ENCODE peak calls at places on chromosomes 11 and 22, in five cellular contexts. L, U, S, G and M are unnamed samples.

GRCh38 chr22:49406047-49406650 is 421.5 kb downstream of the BRD1 start:
- DNase-seq in S (no peak), L (peak; percentile 27), U (no peak), G (no peak), M (no peak)

GRCh38 chr11:61670626-61671025 is 9.6 kb upstream of the DAGLA start:
- DNase-seq in U (no peak), S (no peak), L (no peak), G (no peak), M (no peak)

GRCh38 chr11:128290106-128290840 is 297.1 kb downstream of the ETS1 start:
- DNase-seq in L (peak; percentile 60), U (peak; percentile 34), S (peak; percentile 55), G (peak; percentile 56), M (peak; percentile 83)

GRCh38 chr22:30562391-30562790 is 12.1 kb downstream of the GAL3ST1 start:
- DNase-seq in L (no peak), G (no peak), U (no peak), S (peak; percentile 49), M (no peak)

GRCh38 chr22:42907404-42908081 is 50.5 kb upstream of the ARFGAP3 start:
- DNase-seq in L (no peak), U (no peak), S (no peak), G (no peak), M (no peak)

GRCh38 chr11:4454031-4454430 is 4.9 kb downstream of the OR52K2 start:
- DNase-seq in U (no peak), G (no peak), S (no peak), L (no peak), M (no peak)

GRCh38 chr11:87897079-87897478 is 278.2 kb downstream of the RAB38 start:
- DNase-seq in S (no peak), G (no peak), U (no peak), L (no peak), M (no peak)

GRCh38 chr11:34084637-34085036 is 20.8 kb upstream of the NAT10 start:
- DNase-seq in L (no peak), G (no peak), S (no peak), U (no peak), M (no peak)

GRCh38 chr22:46031066-46031465 is 54.1 kb upstream of the WNT7B start:
- DNase-seq in G (no peak), U (no peak), L (no peak), S (no peak), M (no peak)

GRCh38 chr11:120141144-120142071 is 3.5 kb upstream of the TRIM29 start:
- DNase-seq in G (no peak), S (no peak), U (no peak), L (peak; percentile 26), M (no peak)

GRCh38 chr11:122735031-122735430 is 79.5 kb downstream of the UBASH3B start:
- DNase-seq in L (no peak), S (no peak), G (no peak), U (no peak), M (no peak)

GRCh38 chr11:33461726-33462125 is 204.5 kb downstream of the HIPK3 start:
- DNase-seq in U (no peak), S (no peak), G (no peak), L (no peak), M (peak; percentile 23)

GRCh38 chr11:2772544-2773031 is 72.8 kb upstream of the KCNQ1OT1 start:
- DNase-seq in S (no peak), L (no peak), G (no peak), U (no peak), M (no peak)

GRCh38 chr22:37982938-37983859 is 1.2 kb downstream of the SOX10 start:
- DNase-seq in G (no peak), S (no peak), L (no peak), U (no peak), M (no peak)

GRCh38 chr11:73402834-73403185 is 26.6 kb downstream of the RELT start:
- DNase-seq in L (no peak), U (no peak), S (no peak), G (no peak), M (no peak)

GRCh38 chr11:110434952-110435779 is 5.4 kb downstream of the FDX1 start:
- DNase-seq in L (no peak), U (no peak), G (no peak), S (no peak), M (no peak)

GRCh38 chr11:19646921-19647320 is 65.7 kb upstream of the NAV2 start:
- DNase-seq in U (peak; percentile 30), L (peak; percentile 55), S (no peak), G (no peak), M (peak; percentile 93)

GRCh38 chr11:9972917-9973504 is 309.1 kb downstream of the SWAP70 start:
- DNase-seq in S (peak; percentile 63), G (peak; percentile 5), L (no peak), U (no peak), M (peak; percentile 7)

GRCh38 chr11:83472831-83473230 is 186.7 kb upstream of the CCDC90B start:
- DNase-seq in G (no peak), S (no peak), U (no peak), L (no peak), M (no peak)

GRCh38 chr11:132361011-132361550 is 990.7 kb downstream of the NTM start:
- DNase-seq in G (no peak), L (no peak), U (no peak), S (no peak), M (no peak)

GRCh38 chr22:49272546-49273125 is 555.0 kb downstream of the BRD1 start:
- DNase-seq in L (no peak), S (no peak), G (no peak), U (no peak), M (no peak)

GRCh38 chr11:115930276-115930675 is 426.1 kb upstream of the CADM1 start:
- DNase-seq in S (no peak), L (no peak), G (no peak), U (no peak), M (no peak)
- H3K4me3 ChIP-seq in S (no peak overlapping the region), L (no peak overlapping the region), G (no peak overlapping the region), U (no peak overlapping the region), M (no peak overlapping the region)

DNA sequence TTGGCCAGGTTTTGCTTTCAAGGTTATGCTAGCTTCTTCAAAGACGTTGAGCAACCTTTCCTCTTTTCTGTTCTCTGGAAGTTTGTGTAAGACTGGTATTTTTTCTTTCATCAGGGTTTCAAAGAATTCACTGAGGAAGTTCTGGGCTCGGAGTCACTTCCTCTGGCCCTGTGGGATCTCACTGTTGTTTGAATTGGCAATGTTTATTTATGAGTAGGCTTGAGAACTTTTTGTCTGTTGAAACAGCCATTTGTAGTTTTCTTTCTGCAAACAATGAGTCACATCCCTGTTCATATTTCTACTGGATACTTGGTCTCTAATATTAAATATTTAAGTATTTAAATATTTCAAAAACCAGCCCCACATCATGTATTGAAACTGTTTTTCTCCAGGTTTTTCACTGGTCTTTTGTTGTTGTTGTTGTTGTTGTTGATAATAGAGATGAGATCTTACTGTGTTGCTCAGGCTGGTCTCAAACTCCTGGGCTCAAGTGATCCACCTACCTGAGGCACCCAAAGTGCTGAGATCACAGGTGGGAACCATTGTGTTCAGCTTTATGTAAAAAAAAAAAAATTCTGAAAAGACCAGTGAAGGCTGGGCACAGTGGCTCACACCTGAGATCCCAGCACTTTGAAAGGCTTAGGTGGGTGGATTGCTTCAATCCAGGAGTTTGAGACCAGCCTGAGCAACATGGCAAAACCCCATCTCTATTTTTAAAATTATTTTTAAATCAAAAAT is 26.9 kb downstream of the SUSD2 start:
- DNase-seq in G (no peak), L (peak; percentile 68), U (no peak), S (peak; percentile 85), M (no peak)
- H3K27ac ChIP-seq in G (no peak overlapping the region), L (peak overlapping the region; percentile 91), U (peak overlapping the region; percentile 63), S (peak overlapping the region; percentile 100), M (no peak overlapping the region)

DNA sequence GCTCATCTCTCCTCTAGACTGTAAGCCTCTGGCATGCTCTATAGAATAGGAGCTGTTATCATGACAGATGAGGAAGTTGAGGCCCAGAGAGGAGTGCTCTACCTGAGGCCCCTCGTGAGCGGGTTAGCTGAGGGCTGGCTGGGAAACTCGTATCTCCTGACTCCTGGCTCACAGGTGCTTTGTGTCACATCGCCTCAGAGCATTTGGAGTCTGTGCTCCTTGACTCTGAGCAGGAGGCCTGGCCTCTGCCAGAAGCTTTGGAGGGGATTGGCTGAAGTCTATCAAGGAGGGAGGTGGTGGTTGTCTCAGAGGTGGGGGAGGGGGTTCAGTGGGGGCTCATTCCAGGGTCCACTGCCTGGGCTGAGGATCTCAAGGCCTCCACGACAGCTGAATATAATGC is 7.4 kb downstream of the KCNC1 start:
- DNase-seq in S (no peak), U (no peak), L (no peak), G (no peak), M (no peak)
- H3K4me3 ChIP-seq in S (no peak overlapping the region), U (no peak overlapping the region), L (no peak overlapping the region), G (no peak overlapping the region), M (no peak overlapping the region)

DNA sequence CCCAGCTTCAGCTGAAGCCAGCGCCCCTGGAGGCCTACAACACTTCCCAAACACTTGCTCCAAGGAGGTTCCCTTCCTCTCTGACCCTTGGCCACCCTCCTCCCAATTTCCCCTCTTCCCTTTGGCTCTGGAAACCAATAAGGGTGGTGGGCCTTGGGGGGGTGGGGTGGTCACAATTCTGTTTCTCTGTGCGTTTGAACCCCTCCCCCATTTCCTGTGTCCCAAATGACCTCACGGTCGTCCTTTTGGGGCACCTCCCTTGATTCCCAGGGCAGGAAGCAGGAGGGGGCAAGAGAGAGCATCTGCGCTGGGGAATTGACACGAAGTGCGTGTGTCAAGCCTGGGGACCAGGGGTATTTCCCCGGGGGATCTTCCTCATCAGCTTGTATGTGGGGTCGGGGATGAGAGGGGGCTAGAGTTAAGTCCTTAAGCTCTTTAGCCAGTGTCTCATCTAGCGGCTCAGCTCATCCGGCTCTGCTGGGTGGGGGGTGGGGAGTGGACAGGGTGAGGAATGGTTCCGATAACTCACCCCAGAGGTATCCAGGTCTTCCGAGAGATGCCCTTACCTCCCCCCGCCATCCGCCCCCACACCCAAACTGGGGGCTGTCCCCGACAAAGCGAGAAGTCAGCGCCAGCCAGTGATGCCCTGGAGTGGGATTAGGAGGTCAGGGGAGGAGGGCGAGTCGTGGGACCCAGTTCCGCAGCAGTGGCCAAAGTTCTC is 629 bp downstream of the ESAM start:
- DNase-seq in G (no peak), S (no peak), L (no peak), U (peak; percentile 22), M (no peak)
- H3K27ac ChIP-seq in G (no peak overlapping the region), S (peak overlapping the region; percentile 75), L (peak overlapping the region; percentile 93), U (peak overlapping the region; percentile 81), M (no peak overlapping the region)

GRCh38 chr11:12806113-12806512 is 131.9 kb downstream of the TEAD1 start:
- DNase-seq in G (no peak), L (peak; percentile 50), U (no peak), S (no peak), M (no peak)

GRCh38 chr11:12808519-12808918 is 134.3 kb downstream of the TEAD1 start:
- DNase-seq in S (no peak), U (no peak), L (no peak), G (no peak), M (no peak)

GRCh38 chr11:12811861-12812260 is 137.6 kb downstream of the TEAD1 start:
- DNase-seq in L (no peak), S (no peak), G (no peak), U (no peak), M (no peak)

GRCh38 chr11:12810497-12810896 is 136.3 kb downstream of the TEAD1 start:
- DNase-seq in G (no peak), S (no peak), L (no peak), U (no peak), M (no peak)

GRCh38 chr11:12807621-12808020 is 133.4 kb downstream of the TEAD1 start:
- DNase-seq in S (no peak), L (peak; percentile 47), U (no peak), G (no peak), M (no peak)
- H3K4me3 ChIP-seq in S (no peak overlapping the region), L (no peak overlapping the region), U (no peak overlapping the region), G (no peak overlapping the region), M (no peak overlapping the region)

GRCh38 chr22:40603088-40603605 is 33.4 kb downstream of the MRTFA start:
- DNase-seq in S (no peak), L (no peak), U (no peak), G (no peak), M (no peak)
- H3K27ac ChIP-seq in S (peak overlapping the region; percentile 49), L (no peak overlapping the region), U (peak overlapping the region; percentile 23), G (no peak overlapping the region), M (no peak overlapping the region)